ENCODE peak calls at places on chromosomes 6 and 20, in eight cellular contexts. F is foreskin fibroblast, P is MM.1S, G is HAP-1, E is thyroid gland, J is psoas muscle, M is Peyer's patch, W is HFF-Myc. N is an unnamed sample.

GRCh38 chr6:4466769-4467480 is 309.3 kb upstream of the CDYL start:
- DNase-seq in F (no peak), P (no peak), G (no peak), E (no peak), J (no peak), M (no peak), W (no peak), N (no peak)

GRCh38 chr20:33709905-33710541 is 10.1 kb downstream of the PXMP4 start:
- DNase-seq in F (no peak), P (no peak), G (peak), E (no peak), J (no peak), M (no peak), W (no peak), N (no peak)

GRCh38 chr20:36086767-36087166 is 67.8 kb upstream of the EPB41L1 start:
- DNase-seq in F (no peak), P (no peak), G (no peak), E (no peak), J (no peak), M (no peak), W (no peak), N (no peak)

GRCh38 chr6:8054276-8054675 is 9.9 kb downstream of the BLOC1S5 start:
- DNase-seq in F (no peak), P (no peak), G (no peak), E (no peak), J (no peak), M (no peak), W (no peak), N (no peak)

GRCh38 chr6:135266675-135267074 is 85.6 kb downstream of the MYB start:
- DNase-seq in F (no peak), P (no peak), G (no peak), E (no peak), J (no peak), M (peak), W (no peak), N (no peak)

GRCh38 chr6:140130074-140130473 is 755.6 kb upstream of the CITED2 start:
- DNase-seq in F (no peak), P (no peak), G (no peak), E (no peak), J (no peak), M (no peak), W (no peak), N (no peak)

GRCh38 chr6:168039301-168039700 is 39.7 kb downstream of the FRMD1 start:
- DNase-seq in F (no peak), P (no peak), G (no peak), E (no peak), J (no peak), M (no peak), W (no peak), N (no peak)

GRCh38 chr6:138517635-138518034 is 18.3 kb upstream of the NHSL1 start:
- DNase-seq in F (peak), P (peak), G (peak), E (peak), J (no peak), M (peak), W (no peak), N (peak)

GRCh38 chr6:126880926-126881325 is 237.5 kb upstream of the RSPO3 start:
- DNase-seq in F (no peak), P (no peak), G (no peak), E (no peak), J (no peak), M (no peak), W (no peak), N (no peak)

GRCh38 chr6:43074847-43075741 is 1.0 kb upstream of the PTK7 start:
- DNase-seq in F (peak), P (no peak), G (no peak), E (no peak), J (no peak), M (no peak), W (peak), N (no peak)

GRCh38 chr20:19423097-19423891 is 210.9 kb downstream of the SLC24A3 start:
- DNase-seq in F (no peak), P (no peak), G (no peak), E (no peak), J (no peak), M (no peak), W (no peak), N (no peak)

DNA sequence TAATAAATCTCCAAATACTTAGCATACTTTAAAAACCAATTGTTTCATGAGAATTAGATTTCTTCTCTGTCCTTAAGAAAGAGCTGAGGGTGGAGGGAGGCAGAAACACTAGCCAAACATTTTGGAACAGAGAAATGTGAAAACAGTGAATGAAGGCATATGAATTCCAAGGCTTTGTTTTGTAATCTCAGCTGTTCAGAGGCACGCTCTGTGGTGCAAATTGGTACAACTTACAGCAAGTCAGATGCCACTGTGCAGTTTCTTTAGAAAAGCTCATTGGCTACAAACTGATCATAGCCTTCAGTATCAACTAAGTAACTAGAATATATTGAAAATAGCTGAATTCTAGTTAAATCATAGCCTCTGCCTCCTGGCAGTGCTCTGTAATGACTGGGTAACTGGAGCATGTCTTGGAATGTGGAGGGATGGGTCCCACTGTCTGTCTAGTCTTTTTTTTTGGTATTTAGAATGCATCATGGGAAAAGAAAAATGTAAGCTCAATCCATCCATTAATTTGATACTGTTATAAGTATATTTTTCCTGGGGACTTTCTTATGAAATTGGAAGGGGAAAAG is 229.1 kb upstream of the JAG1 start:
- DNase-seq in F (no peak), P (no peak), G (no peak), E (no peak), J (no peak), M (no peak), W (no peak), N (no peak)
- H3K4me3 ChIP-seq in F (no peak), P (no peak), G (no peak), E (no peak), J (no peak), M (no peak), W (no peak), N (no peak)

DNA sequence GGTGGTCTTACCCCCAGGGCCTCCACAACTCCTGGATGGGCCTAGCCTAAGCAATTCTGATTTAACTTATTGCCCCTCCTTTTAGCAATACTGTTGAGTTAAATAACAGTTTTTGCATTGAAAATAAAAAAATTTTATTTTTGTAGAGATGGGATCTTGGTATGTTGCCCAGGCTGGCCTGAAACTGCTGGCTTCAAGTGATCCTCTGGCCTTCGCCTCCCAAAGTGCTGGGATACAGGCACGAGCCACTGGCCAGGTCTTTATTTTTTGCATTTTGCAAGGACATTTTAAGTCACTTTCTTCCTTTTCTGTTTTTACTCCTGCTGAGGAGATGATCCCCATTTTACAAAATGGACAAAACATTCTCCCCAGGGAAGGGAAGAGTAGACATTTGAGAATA is 20.6 kb downstream of the IGF2R start:
- DNase-seq in F (no peak), P (no peak), G (no peak), E (no peak), J (no peak), M (no peak), W (no peak), N (no peak)
- H3K4me3 ChIP-seq in F (no peak), P (no peak), G (no peak), E (no peak), J (no peak), M (no peak), W (no peak), N (no peak)

DNA sequence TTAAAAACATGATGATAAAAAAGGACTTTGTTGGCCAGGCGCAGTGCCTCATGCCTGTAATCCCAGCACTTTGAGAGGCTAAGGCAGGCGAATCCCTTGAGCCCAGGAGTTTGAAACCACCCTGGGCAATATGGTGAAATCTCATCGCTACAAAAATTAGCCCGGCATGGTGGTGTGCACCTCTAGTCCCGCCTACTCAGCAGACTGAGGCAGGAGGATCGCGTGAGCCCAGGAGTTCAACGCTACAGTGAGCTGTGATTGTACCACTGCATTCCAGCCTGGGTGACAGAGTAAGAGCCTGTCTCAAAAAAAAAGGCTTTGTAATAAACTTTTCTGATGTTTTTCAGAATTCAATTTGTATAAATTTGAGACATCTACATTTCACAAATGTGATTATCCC is 60.1 kb downstream of the GFOD1 start:
- DNase-seq in F (no peak), P (no peak), G (no peak), E (peak), J (no peak), M (no peak), W (no peak), N (no peak)
- H3K4me3 ChIP-seq in F (no peak), P (no peak), G (no peak), E (no peak), J (no peak), M (no peak), W (no peak), N (no peak)

GRCh38 chr6:50922579-50923525 is 104.2 kb downstream of the TFAP2B start:
- DNase-seq in F (no peak), P (no peak), G (no peak), E (no peak), J (no peak), M (no peak), W (no peak), N (no peak)
- H3K4me3 ChIP-seq in F (no peak), P (no peak), G (no peak), E (no peak), J (no peak), M (no peak), W (no peak), N (no peak)

GRCh38 chr6:99736302-99736701 is 129.7 kb downstream of the PRDM13 start:
- DNase-seq in F (no peak), P (peak), G (no peak), E (no peak), J (no peak), M (no peak), W (no peak), N (peak)

GRCh38 chr6:99743647-99744046 is 137.0 kb downstream of the PRDM13 start:
- DNase-seq in F (no peak), P (no peak), G (no peak), E (no peak), J (no peak), M (no peak), W (no peak), N (no peak)

GRCh38 chr6:99741092-99741491 is 134.5 kb downstream of the PRDM13 start:
- DNase-seq in F (no peak), P (no peak), G (no peak), E (no peak), J (no peak), M (no peak), W (no peak), N (no peak)

GRCh38 chr6:99739526-99739925 is 132.9 kb downstream of the PRDM13 start:
- DNase-seq in F (no peak), P (no peak), G (no peak), E (peak), J (peak), M (no peak), W (no peak), N (no peak)
- H3K4me3 ChIP-seq in F (no peak), P (no peak), G (no peak), E (no peak), J (no peak), M (no peak), W (no peak), N (no peak)

GRCh38 chr6:26270121-26270861 is 94.7 kb upstream of the BTN3A2 start:
- DNase-seq in F (no peak), P (peak), G (peak), E (no peak), J (no peak), M (no peak), W (no peak), N (peak)
- H3K4me3 ChIP-seq in F (peak), P (peak), G (peak), E (no peak), J (no peak), M (peak), W (peak), N (peak)

GRCh38 chr6:35719830-35720733 is 16.8 kb upstream of the ARMC12 start:
- DNase-seq in F (peak), P (no peak), G (no peak), E (no peak), J (peak), M (no peak), W (no peak), N (peak)
- H3K4me3 ChIP-seq in F (no peak), P (no peak), G (no peak), E (no peak), J (peak), M (no peak), W (peak), N (peak)

DNA sequence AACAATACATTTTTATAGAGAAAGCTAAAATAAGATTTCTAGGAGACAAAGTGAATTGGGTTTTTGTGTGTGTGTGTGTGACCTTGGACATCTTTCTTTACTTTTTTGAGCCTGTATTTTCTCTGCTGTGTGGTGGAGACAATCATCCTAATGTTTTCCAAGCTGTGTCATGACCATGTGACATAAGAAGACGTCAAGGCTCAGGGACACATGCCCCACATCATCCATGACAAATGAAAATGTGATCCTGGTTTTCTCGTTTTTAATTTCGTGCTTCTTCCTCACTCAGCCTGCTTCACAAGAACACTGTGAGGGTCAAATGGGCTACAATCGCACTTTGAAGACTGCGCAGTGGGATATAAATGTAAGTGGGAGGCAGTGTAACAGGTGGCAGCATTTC is 3.9 kb upstream of the BTNL2 start:
- DNase-seq in F (no peak), P (no peak), G (no peak), E (no peak), J (no peak), M (no peak), W (no peak), N (no peak)
- H3K4me3 ChIP-seq in F (no peak), P (no peak), G (no peak), E (no peak), J (no peak), M (no peak), W (no peak), N (no peak)

DNA sequence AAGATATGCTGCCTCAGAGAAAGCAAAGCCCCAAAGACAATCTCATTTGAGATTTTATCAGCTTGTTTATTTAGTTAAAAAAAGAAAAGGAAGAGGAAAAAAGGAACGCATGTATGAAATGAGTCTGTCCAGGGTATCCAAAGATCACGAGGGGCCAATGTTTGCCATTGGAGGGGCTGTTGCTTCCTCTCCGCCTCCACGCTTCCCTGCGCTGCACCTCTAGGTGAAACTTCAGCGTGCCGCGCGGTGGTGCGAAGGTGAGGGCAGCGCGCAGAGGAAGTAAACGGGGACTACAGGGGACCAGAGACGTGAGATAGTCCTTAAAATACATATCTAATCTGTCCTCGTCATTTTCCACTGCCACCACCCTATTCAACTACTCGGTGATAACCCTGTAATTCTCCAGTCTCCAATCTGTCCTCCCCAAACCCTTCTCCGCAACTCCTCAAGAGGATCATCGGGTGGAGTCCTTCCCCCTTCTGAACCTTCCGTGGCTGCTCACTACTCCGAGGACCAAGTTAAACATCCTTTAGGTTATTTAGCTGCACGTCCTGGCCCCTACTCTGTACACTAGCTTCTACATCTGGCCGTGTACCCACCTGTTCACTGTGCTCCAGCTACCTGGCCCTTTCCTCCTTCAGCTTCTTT is 1.1 kb upstream of the DCBLD1 start:
- DNase-seq in F (no peak), P (no peak), G (no peak), E (peak), J (no peak), M (peak), W (no peak), N (no peak)
- H3K4me3 ChIP-seq in F (no peak), P (no peak), G (no peak), E (no peak), J (peak), M (peak), W (no peak), N (no peak)

DNA sequence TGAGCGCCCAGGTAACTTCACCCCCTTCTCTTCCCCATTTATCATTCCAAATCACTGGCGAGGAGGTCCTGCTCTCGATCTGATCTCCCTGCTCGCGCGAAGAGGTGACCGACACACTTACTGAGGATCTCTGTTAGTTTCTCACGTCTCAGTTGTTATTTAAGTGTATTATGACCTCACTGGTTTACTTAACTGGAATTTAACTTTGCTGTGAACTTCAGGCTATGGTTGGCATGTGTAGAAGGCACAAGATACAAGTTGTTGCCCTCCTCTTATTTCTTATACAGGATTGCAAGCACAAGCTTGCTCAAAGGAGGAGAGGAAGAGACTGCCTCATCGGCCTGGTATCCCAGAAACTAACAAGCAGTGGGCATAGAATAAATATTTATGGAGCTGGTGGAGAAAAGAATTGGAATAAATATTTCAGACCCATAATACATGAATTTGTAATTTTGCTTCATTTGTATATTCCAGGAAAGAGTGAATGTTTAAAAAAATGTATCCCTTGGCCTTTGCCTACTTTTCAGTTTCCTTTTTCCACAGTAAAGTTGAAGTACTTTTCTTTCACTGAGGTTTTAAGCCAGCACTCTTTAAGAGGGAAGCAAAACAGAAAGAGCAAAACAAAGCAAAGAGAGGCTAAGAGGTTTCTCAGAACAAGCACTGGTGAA is 1.3 kb downstream of the RNF217 start:
- DNase-seq in F (no peak), P (no peak), G (no peak), E (peak), J (peak), M (no peak), W (no peak), N (no peak)
- H3K4me3 ChIP-seq in F (peak), P (no peak), G (peak), E (peak), J (peak), M (peak), W (peak), N (no peak)